ENCODE peak calls at places on chromosomes 13 and 19, in seven cellular contexts. M is fibroblast of lung, V is IMR-90, U is GM12878, O is H1, J is MM.1S, L is neural progenitor cell. E is an unnamed sample.

GRCh38 chr19:41535029-41535622 is 40.8 kb upstream of the CEACAM21 start:
- DNase-seq in M (no peak), L (no peak), U (peak), J (peak), O (no peak), V (no peak), E (peak)

GRCh38 chr19:55858401-55858800 is 22.1 kb downstream of the NLRP4 start:
- DNase-seq in L (no peak), V (no peak), U (no peak), O (no peak), J (no peak), M (no peak), E (no peak)

GRCh38 chr13:29808264-29808663 is 42.2 kb downstream of the UBL3 start:
- DNase-seq in J (no peak), L (no peak), V (no peak), U (no peak), M (no peak), O (no peak), E (no peak)

GRCh38 chr19:18831524-18832330 is at the start of gene UPF1:
- DNase-seq in M (peak), U (no peak), O (peak), V (peak), J (peak), L (peak), E (peak)

GRCh38 chr19:19368087-19368486 is 37.4 kb upstream of the GATAD2A start:
- DNase-seq in U (no peak), J (no peak), O (no peak), V (no peak), L (no peak), M (no peak), E (no peak)

GRCh38 chr19:33347300-33347699 is 26.2 kb upstream of the CEBPG start:
- DNase-seq in O (no peak), L (no peak), V (no peak), M (no peak), J (no peak), U (no peak), E (no peak)

GRCh38 chr19:17575871-17576757 is 20.7 kb downstream of the COLGALT1 start:
- DNase-seq in J (no peak), M (no peak), L (no peak), U (no peak), O (no peak), V (no peak), E (no peak)

GRCh38 chr13:32214073-32214472 is 101.1 kb downstream of the ZAR1L start:
- DNase-seq in M (peak), O (no peak), J (no peak), U (no peak), V (no peak), L (no peak), E (no peak)

GRCh38 chr13:91286317-91286716 is 61.2 kb upstream of the MIR17HG start:
- DNase-seq in V (no peak), U (no peak), L (no peak), J (no peak), M (no peak), O (no peak), E (no peak)

GRCh38 chr19:34337747-34338146 is 27.2 kb upstream of the GPI start:
- DNase-seq in V (no peak), U (no peak), M (no peak), L (no peak), J (no peak), O (no peak), E (no peak)

GRCh38 chr19:10500247-10500592 is 2.9 kb downstream of the KEAP1 start:
- DNase-seq in L (no peak), J (no peak), V (no peak), M (no peak), U (no peak), O (no peak), E (no peak)

GRCh38 chr19:10499550-10500246 is 3.5 kb downstream of the KEAP1 start:
- DNase-seq in O (peak), V (no peak), U (no peak), L (no peak), J (no peak), M (no peak), E (no peak)

GRCh38 chr19:10501971-10502523 is 1.1 kb downstream of the KEAP1 start:
- DNase-seq in V (peak), O (peak), M (peak), L (peak), U (no peak), J (peak), E (no peak)

GRCh38 chr19:10503002-10503789 is at the start of gene KEAP1:
- DNase-seq in U (no peak), J (peak), O (peak), V (no peak), L (peak), M (peak), E (no peak)

DNA sequence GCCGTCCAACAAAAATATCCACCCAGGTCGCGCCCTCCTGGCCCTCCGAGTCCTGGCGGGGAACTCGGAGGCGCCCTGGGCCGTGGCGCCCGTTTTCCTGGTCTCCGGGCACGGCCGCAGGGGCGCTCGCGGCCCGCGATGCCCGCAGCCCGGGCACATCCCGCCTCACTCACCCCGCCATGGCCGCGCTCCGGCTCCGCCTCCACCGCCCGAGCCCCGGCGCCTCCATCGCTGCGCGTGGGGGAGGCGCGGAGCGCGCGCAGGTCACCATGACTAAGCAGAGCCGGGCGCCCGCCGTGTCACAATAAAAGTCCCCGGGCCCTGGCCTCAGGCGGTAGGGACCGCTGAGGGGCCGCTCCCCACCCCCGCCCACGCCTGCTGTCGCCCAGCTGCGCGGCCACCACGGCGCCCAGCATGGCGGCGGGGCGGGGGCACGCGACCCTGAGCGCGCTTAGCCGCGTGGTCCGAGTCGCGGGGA is 593 bp downstream of the KEAP1 start:
- DNase-seq in M (peak), L (peak), U (peak), J (peak), V (peak), O (peak), E (peak)
- H3K4me2 ChIP-seq in M (peak), L (peak), U (peak), J (peak), V (peak), O (peak), E (peak)

GRCh38 chr19:12546068-12546467 is 5.2 kb downstream of the ZNF564 start:
- DNase-seq in O (no peak), L (no peak), J (no peak), U (no peak), V (no peak), M (no peak), E (no peak)
- H2AFZ ChIP-seq in O (no peak), L (no peak), J (no peak), U (no peak), V (no peak), M (no peak), E (no peak)

DNA sequence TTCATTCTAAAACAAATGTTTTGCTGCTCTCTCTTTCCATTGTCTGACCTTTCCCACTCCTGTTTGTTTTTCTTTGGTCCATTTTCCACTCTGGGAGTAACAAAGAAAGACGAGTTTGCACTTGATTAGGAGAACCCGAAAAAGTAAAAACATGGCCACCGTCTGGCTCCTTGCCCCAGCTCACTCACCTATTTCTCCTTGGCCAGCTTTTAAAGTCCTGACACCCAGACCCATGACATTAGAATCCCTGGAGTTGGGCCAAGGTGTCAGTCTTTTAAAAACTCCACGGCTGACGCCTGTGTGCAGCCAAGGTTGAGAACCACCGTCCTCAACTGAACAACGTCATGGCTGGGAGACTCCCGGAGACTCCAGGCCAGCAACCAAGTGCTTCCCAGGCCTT is 63.6 kb upstream of the FLT1 start:
- DNase-seq in O (no peak), U (no peak), J (no peak), L (no peak), V (no peak), M (peak), E (no peak)
- H3K4me2 ChIP-seq in O (no peak), U (no peak), J (no peak), L (no peak), V (peak), M (peak), E (no peak)

DNA sequence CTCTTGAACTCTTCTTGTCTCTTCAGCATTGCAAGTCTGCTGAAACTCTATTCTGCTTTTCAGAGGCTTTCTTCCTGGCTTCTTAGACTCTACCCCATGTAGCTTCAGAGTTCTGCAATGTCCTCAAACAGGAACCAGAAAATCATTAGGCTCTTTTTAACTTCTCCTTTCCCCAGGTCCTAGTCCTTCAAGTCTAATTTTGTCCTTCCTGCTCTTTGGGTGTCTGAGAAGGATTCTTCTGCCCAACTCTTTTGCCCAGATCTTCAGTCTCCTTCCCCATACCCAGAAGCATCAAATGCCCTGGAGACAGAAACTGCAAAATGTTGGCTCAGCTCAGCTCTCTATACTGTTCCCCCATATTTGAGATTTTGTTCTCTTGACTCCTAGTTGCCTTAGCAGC is 50.0 kb upstream of the CALM3 start:
- DNase-seq in V (no peak), M (no peak), O (no peak), L (no peak), J (no peak), U (no peak), E (no peak)
- H2AFZ ChIP-seq in V (no peak), M (no peak), O (no peak), L (no peak), J (no peak), U (no peak), E (no peak)

GRCh38 chr13:40673061-40673397 is 6.6 kb upstream of the FOXO1 start:
- DNase-seq in L (no peak), M (no peak), U (no peak), V (no peak), J (no peak), O (no peak), E (no peak)

GRCh38 chr13:40667622-40667978 is 1.2 kb upstream of the FOXO1 start:
- DNase-seq in M (no peak), V (no peak), O (peak), J (no peak), U (no peak), L (peak), E (no peak)

GRCh38 chr13:40672310-40673060 is 6.0 kb upstream of the FOXO1 start:
- DNase-seq in L (no peak), O (no peak), V (peak), M (peak), J (no peak), U (no peak), E (peak)

GRCh38 chr13:40668335-40668734 is 1.9 kb upstream of the FOXO1 start:
- DNase-seq in U (no peak), V (no peak), J (peak), M (no peak), O (no peak), L (peak), E (no peak)

DNA sequence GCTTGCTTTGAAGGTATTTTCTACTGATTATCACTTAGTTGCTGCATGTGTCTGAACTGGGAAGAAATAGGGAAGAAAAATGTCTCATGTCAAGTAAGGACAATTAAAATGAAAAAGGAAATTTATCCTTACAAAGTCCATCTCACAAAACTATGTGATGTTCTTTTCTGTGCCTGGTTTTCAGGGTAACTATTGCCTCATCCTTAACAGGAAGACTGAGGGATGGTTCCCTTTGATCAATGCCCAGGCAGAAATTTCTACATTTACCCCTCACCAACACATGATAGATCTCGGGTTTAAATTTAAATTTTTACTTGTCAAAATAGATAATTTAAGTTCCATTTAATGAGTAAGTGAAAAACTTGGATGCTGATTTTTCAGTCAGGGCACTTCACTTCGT is 3.9 kb upstream of the FOXO1 start:
- DNase-seq in O (no peak), J (no peak), M (no peak), V (no peak), U (no peak), L (no peak), E (no peak)
- H3K4me2 ChIP-seq in O (no peak), J (no peak), M (no peak), V (no peak), U (no peak), L (no peak), E (no peak)